ENCODE peak calls at places on chromosome 1, in five cellular contexts. N is amniotic epithelial cell; A is stimulated activated naive B cell treated with anti-CD40 and anti-IgM and Interleukin-4, amounts not matched to agents 10 μg/mL and 1 μg/mL and 100 μg/mL, for 72 hours; G is neural progenitor cell; E is lung. L is an unnamed sample.

GRCh38 chr1:43069481-43070050 is 102.5 kb downstream of the EBNA1BP2 start:
- DNase-seq in N (peak), A (no peak), G (peak), E (no peak), L (no peak)

GRCh38 chr1:76959581-76959980 is 92.3 kb downstream of the ST6GALNAC5 start:
- DNase-seq in N (no peak), A (no peak), G (no peak), E (no peak), L (no peak)

GRCh38 chr1:5099558-5099957 is 445.1 kb downstream of the AJAP1 start:
- DNase-seq in N (no peak), A (no peak), G (peak), E (peak), L (no peak)

GRCh38 chr1:201945157-201945556 is 1.2 kb downstream of the LMOD1 start:
- DNase-seq in N (no peak), A (no peak), G (peak), E (no peak), L (no peak)

GRCh38 chr1:59096501-59096900 is 200.4 kb upstream of the FGGY start:
- DNase-seq in N (no peak), A (no peak), G (no peak), E (no peak), L (no peak)

GRCh38 chr1:229558460-229559335 is at the start of gene ABCB10:
- DNase-seq in N (peak), A (peak), G (peak), E (peak), L (peak)

GRCh38 chr1:153192697-153193096 is 10.5 kb upstream of the LELP1 start:
- DNase-seq in N (peak), A (no peak), G (peak), E (no peak), L (no peak)

GRCh38 chr1:41282679-41283317 is 40.7 kb upstream of the SCMH1 start:
- DNase-seq in N (no peak), A (peak), G (peak), E (no peak), L (no peak)

GRCh38 chr1:38835230-38835827 is 24.2 kb downstream of the RRAGC start:
- DNase-seq in N (peak), A (peak), G (peak), E (no peak), L (no peak)

GRCh38 chr1:147895123-147895522 is 7.5 kb upstream of the GJA8 start:
- DNase-seq in N (no peak), A (no peak), G (no peak), E (no peak), L (no peak)

GRCh38 chr1:46580140-46580903 is 23.7 kb downstream of the MKNK1 start:
- DNase-seq in N (peak), A (no peak), G (no peak), E (no peak), L (no peak)

GRCh38 chr1:53890522-53890941 is 935 bp upstream of the YIPF1 start:
- DNase-seq in N (no peak), A (no peak), G (no peak), E (no peak), L (no peak)

GRCh38 chr1:108664426-108664950 is 3.6 kb upstream of the HENMT1 start:
- DNase-seq in N (no peak), A (no peak), G (no peak), E (no peak), L (no peak)

GRCh38 chr1:47178665-47179022 is 11.2 kb downstream of the PDZK1IP1 start:
- DNase-seq in N (no peak), A (no peak), G (no peak), E (no peak), L (no peak)

L was measured in cardiac septum.